ENCODE peak calls at places on chromosomes 7 and 10, in seven cellular contexts. B is CD8-positive, alpha-beta memory T cell; Z is body of pancreas; E is ovary; F is cardiac muscle cell; K is mucosa of descending colon; Y is fibroblast of lung. N is an unnamed sample. For H3K4me1, the result is how much of the 10 kb centered on the place peaks cover.

GRCh38 chr10:132443605-132443997 is 46.6 kb downstream of the PWWP2B start:
- DNase-seq in B (peak), Z (no peak), E (peak), F (peak), K (peak), Y (peak), N (no peak)

GRCh38 chr10:63103971-63104409 is 29.1 kb upstream of the NRBF2 start:
- DNase-seq in B (no peak), Z (no peak), E (no peak), F (no peak), K (no peak), Y (peak), N (no peak)

GRCh38 chr7:133552079-133552478 is 299.2 kb downstream of the EXOC4 start:
- DNase-seq in B (no peak), Z (no peak), E (no peak), F (no peak), K (no peak), Y (no peak), N (no peak)

GRCh38 chr10:88991161-88991899 is 732 bp downstream of the FAS start:
- DNase-seq in B (peak), Z (peak), E (peak), F (peak), K (peak), Y (peak), N (peak)

GRCh38 chr7:1596181-1597043 is 26.6 kb upstream of the PSMG3 start:
- DNase-seq in B (no peak), Z (no peak), E (no peak), F (no peak), K (no peak), Y (no peak), N (no peak)

GRCh38 chr7:127251458-127252379 is 1.0 kb downstream of the GRM8 start:
- DNase-seq in B (no peak), Z (peak), E (no peak), F (no peak), K (peak), Y (no peak), N (no peak)

GRCh38 chr7:107208046-107208458 is 39.2 kb downstream of the HBP1 start:
- DNase-seq in B (no peak), Z (no peak), E (no peak), F (peak), K (no peak), Y (no peak), N (no peak)

GRCh38 chr10:122490786-122491680 is 29.7 kb downstream of the HTRA1 start:
- DNase-seq in B (peak), Z (no peak), E (peak), F (peak), K (no peak), Y (peak), N (peak)

GRCh38 chr7:128167316-128167691 is 73.8 kb upstream of the LEP start:
- DNase-seq in B (no peak), Z (peak), E (peak), F (peak), K (no peak), Y (peak), N (peak)

GRCh38 chr10:124703372-124703771 is 40.8 kb downstream of the FAM53B start:
- DNase-seq in B (no peak), Z (no peak), E (peak), F (no peak), K (no peak), Y (no peak), N (no peak)

GRCh38 chr10:4830546-4830945 is 4.5 kb downstream of the AKR1E2 start:
- DNase-seq in B (no peak), Z (no peak), E (no peak), F (no peak), K (no peak), Y (no peak), N (no peak)

GRCh38 chr10:59774451-59774850 is 21.2 kb upstream of the MRLN start:
- DNase-seq in B (no peak), Z (no peak), E (no peak), F (no peak), K (no peak), Y (no peak), N (no peak)

DNA sequence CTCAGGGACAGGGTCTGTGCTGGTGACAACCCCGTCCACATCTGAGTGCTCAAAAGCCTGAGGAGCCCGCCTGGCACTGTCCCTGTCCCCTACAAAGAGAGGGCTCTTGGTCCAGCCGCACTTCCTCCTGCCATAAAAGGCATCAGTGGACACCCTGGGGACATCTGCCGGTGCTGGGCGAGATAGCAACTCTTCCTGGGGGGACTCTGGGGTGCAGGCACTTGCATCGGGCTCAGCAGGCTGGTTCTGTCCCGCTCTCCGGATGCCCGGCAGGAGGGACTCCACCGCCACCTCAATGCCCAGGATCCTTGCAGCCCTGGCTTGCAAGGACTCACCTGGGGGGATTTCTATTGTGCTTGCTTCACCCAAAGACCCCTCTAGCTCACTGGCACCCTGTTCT is 32.8 kb downstream of the JCAD start:
- DNase-seq in B (no peak), Z (no peak), E (no peak), F (no peak), K (no peak), Y (no peak), N (no peak)
- H3K4me1 ChIP-seq in B (under half), Z (under half), E (under half), F (under half), K (under half), Y (under half), N (under half)

DNA sequence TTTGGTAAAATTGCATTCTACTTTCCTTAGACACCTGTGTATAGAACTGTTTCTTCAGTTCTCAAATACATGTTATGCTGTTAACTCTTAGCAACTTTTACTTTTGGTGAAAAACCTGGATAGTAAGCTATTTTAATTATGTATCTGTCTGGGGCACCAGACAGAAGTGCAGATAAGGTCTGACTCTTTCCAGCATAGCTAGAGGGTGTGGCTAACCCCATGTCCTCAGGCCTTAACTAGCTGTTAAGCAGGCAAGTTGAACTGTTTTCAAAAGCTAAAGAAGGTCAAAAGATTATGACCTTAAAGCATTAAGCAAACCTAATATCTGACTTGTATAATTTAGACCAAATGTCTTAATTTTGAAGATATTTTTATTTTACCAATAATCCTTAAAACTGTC is 45.1 kb upstream of the INHBA start:
- DNase-seq in B (no peak), Z (no peak), E (no peak), F (no peak), K (no peak), Y (peak), N (no peak)
- H3K4me1 ChIP-seq in B (under half), Z (under half), E (under half), F (under half), K (under half), Y (under half), N (under half)

GRCh38 chr7:15750741-15751140 is 64.3 kb upstream of the MEOX2 start:
- DNase-seq in B (no peak), Z (no peak), E (no peak), F (no peak), K (no peak), Y (peak), N (no peak)

GRCh38 chr7:15749631-15750030 is 63.1 kb upstream of the MEOX2 start:
- DNase-seq in B (no peak), Z (no peak), E (no peak), F (no peak), K (no peak), Y (no peak), N (no peak)

GRCh38 chr7:15747187-15748111 is 61.0 kb upstream of the MEOX2 start:
- DNase-seq in B (no peak), Z (no peak), E (peak), F (peak), K (no peak), Y (peak), N (no peak)

GRCh38 chr7:15753834-15754600 is 67.5 kb upstream of the MEOX2 start:
- DNase-seq in B (no peak), Z (no peak), E (no peak), F (no peak), K (no peak), Y (peak), N (no peak)

GRCh38 chr7:15751191-15751701 is 64.8 kb upstream of the MEOX2 start:
- DNase-seq in B (no peak), Z (no peak), E (no peak), F (no peak), K (no peak), Y (peak), N (no peak)
- H3K4me1 ChIP-seq in B (under half), Z (under half), E (under half), F (under half), K (under half), Y (under half), N (under half)

GRCh38 chr7:2893411-2893861 is 49.3 kb upstream of the GNA12 start:
- DNase-seq in B (no peak), Z (no peak), E (no peak), F (no peak), K (no peak), Y (no peak), N (no peak)
- H3K4me1 ChIP-seq in B (under half), Z (under half), E (under half), F (under half), K (under half), Y (under half), N (under half)

DNA sequence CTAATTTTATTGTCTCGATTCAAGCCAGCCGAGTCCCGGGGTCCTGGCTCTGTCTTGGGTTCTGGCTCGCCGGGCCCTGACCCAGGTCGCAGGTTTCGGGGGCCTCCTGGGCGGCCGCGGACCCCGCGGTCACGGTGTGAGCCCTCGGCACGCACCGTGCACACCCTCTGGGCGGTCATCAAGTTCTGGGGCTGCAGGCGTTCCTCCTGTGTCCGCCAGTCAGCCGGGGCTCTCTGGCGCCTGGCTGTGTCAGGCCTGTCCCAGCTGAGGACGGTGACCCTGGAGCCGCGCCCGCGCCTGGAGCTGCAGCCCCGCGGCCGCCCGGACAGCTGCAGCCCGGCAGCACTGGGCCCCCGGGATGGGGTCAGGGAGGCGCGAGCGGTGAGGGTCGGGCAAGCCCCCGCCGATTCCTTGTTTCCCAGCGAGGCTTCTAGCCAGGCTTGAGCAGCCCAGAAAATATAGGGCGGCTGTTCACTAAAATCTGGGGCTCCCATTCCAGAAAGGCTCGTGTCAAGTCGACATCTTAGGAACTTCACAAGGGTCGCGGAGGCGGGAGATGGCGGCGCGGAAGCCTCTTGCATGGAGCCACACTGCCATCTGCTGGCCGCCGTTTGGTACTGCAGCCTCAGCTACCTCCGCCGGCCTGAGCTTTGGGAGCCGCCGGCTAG is 4.2 kb upstream of the HOXA7 start:
- DNase-seq in B (peak), Z (peak), E (peak), F (peak), K (peak), Y (peak), N (peak)
- H3K4me1 ChIP-seq in B (under half), Z (under half), E (under half), F (under half), K (under half), Y (under half), N (under half)

GRCh38 chr10:26802527-26802926 is 58.2 kb downstream of the ABI1 start:
- DNase-seq in B (no peak), Z (no peak), E (no peak), F (no peak), K (no peak), Y (no peak), N (no peak)

GRCh38 chr10:26799342-26799741 is 61.4 kb downstream of the ABI1 start:
- DNase-seq in B (no peak), Z (no peak), E (no peak), F (no peak), K (no peak), Y (no peak), N (no peak)

GRCh38 chr10:26800468-26800867 is 60.3 kb downstream of the ABI1 start:
- DNase-seq in B (no peak), Z (no peak), E (no peak), F (no peak), K (no peak), Y (no peak), N (no peak)

GRCh38 chr10:26801831-26802230 is 58.9 kb downstream of the ABI1 start:
- DNase-seq in B (no peak), Z (no peak), E (no peak), F (no peak), K (no peak), Y (no peak), N (no peak)

DNA sequence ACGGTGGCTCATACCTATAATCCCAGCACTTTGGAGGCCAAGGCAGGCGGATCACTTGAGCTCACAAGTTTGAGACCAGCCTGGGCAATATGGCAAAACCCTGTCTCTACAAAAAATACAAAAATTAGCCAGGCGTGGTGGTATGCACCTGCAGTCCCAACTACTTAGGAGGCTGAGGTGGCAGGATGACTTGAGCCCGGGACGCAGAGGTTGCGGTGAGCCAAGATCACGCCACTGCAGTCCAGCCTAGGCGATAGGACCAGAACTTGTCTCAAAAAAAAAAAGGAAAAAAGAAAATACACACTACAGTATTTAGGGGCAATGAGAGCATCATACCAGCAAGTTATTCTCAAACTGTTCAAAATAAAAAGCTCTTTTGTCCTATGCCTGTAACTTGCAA is 59.5 kb downstream of the ABI1 start:
- DNase-seq in B (no peak), Z (no peak), E (no peak), F (no peak), K (no peak), Y (no peak), N (no peak)
- H3K4me1 ChIP-seq in B (under half), Z (under half), E (under half), F (under half), K (under half), Y (under half), N (under half)

GRCh38 chr7:130213820-130214219 is 6.2 kb downstream of the SSMEM1 start:
- DNase-seq in B (no peak), Z (no peak), E (no peak), F (no peak), K (no peak), Y (no peak), N (no peak)

GRCh38 chr7:130219086-130219620 is 11.5 kb downstream of the SSMEM1 start:
- DNase-seq in B (no peak), Z (no peak), E (no peak), F (no peak), K (no peak), Y (no peak), N (no peak)

GRCh38 chr7:130216025-130216424 is 8.4 kb downstream of the SSMEM1 start:
- DNase-seq in B (no peak), Z (no peak), E (no peak), F (no peak), K (no peak), Y (no peak), N (no peak)

GRCh38 chr7:130219871-130220270 is 12.2 kb downstream of the SSMEM1 start:
- DNase-seq in B (no peak), Z (no peak), E (no peak), F (no peak), K (no peak), Y (no peak), N (no peak)

DNA sequence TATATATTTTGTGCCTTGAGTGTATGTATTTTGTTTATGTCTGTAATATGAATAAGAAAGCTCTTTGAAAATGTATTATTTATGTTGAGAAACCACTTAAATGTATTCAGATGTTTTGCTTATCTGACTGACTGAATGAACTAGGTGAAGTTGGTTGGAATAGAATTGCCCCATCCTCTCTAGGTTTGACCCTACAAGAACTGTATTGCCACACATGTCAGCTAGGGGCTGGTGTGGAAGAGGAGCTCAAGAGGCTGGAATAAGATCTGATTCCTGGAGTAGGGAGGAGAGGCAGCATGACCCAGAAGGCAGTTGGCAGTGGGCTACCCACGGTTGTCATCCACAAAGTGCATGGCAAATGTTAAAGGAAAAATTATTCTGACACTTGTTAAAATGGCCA is 9.1 kb downstream of the SSMEM1 start:
- DNase-seq in B (no peak), Z (no peak), E (no peak), F (no peak), K (no peak), Y (no peak), N (no peak)
- H3K4me1 ChIP-seq in B (under half), Z (under half), E (under half), F (under half), K (under half), Y (under half), N (under half)